ENCODE peak calls at places on chromosomes 6 and 20, in seven cellular contexts. W is spleen, O is astrocyte of the cerebellum, D is CD14-positive monocyte, G is neuronal stem cell, T is A673, S is AG04450. B is an unnamed sample.

GRCh38 chr20:62723768-62724420 is 15.3 kb downstream of the NTSR1 start:
- DNase-seq in O (no peak), D (no peak), T (no peak), G (no peak), S (no peak), W (peak), B (no peak)

GRCh38 chr20:17226410-17227198 is at the start of gene PCSK2:
- DNase-seq in G (peak), T (peak), D (no peak), S (peak), W (peak), O (peak), B (no peak)

GRCh38 chr6:55704421-55704820 is 125.4 kb upstream of the HMGCLL1 start:
- DNase-seq in S (no peak), T (peak), D (no peak), O (peak), W (no peak), G (no peak), B (no peak)

GRCh38 chr6:132768051-132768517 is 10.4 kb upstream of the VNN2 start:
- DNase-seq in W (peak), O (no peak), S (no peak), T (peak), G (peak), D (peak), B (peak)

GRCh38 chr6:33427585-33428218 is 7.8 kb downstream of the SYNGAP1 start:
- DNase-seq in D (no peak), G (no peak), T (peak), S (no peak), O (no peak), W (peak), B (no peak)

GRCh38 chr6:33147807-33148666 is 44.2 kb downstream of the COL11A2 start:
- DNase-seq in O (peak), S (peak), W (no peak), G (peak), T (peak), D (no peak), B (no peak)

GRCh38 chr6:125213936-125214335 is 60.4 kb downstream of the TPD52L1 start:
- DNase-seq in D (no peak), T (no peak), G (no peak), O (no peak), S (no peak), W (no peak), B (no peak)

GRCh38 chr6:158417760-158418098 is 105.5 kb downstream of the TULP4 start:
- DNase-seq in D (no peak), W (no peak), T (no peak), G (no peak), O (peak), S (no peak), B (no peak)

GRCh38 chr6:170201361-170201760 is 89.5 kb downstream of the DLL1 start:
- DNase-seq in D (no peak), G (no peak), O (no peak), W (no peak), T (no peak), S (no peak), B (no peak)

B was measured in iPS DF 19.7.